ENCODE peak calls at places on chromosomes 16 and 17, in nine cellular contexts. F, J, R, N, X, D, O, K and A are unnamed samples. For H3K27me3, the result is how much of the 10 kb centered on the place peaks cover.

GRCh38 chr16:12323007-12323699 is 346.6 kb downstream of the SNX29 start:
- DNase-seq in O (no peak), N (no peak), R (no peak), K (no peak), X (no peak), J (no peak), D (no peak), F (no peak), A (no peak)

GRCh38 chr17:76353599-76354316 is at the start of gene PRPSAP1:
- DNase-seq in O (peak), J (peak), R (peak), F (peak), K (peak), D (peak), N (peak), X (peak), A (peak)

GRCh38 chr17:47246120-47246519 is 7.5 kb upstream of the ITGB3 start:
- DNase-seq in X (no peak), D (no peak), N (no peak), O (no peak), J (no peak), F (no peak), K (no peak), R (no peak), A (no peak)

GRCh38 chr17:40951011-40951622 is 13.7 kb upstream of the KRT23 start:
- DNase-seq in X (no peak), N (no peak), K (no peak), J (no peak), R (no peak), D (no peak), F (no peak), O (no peak), A (no peak)

GRCh38 chr17:74742153-74742515 is 5.1 kb downstream of the RAB37 start:
- DNase-seq in N (peak), X (no peak), O (no peak), D (no peak), K (peak), F (no peak), R (no peak), J (no peak), A (no peak)

GRCh38 chr17:6303664-6304063 is 131.3 kb downstream of the AIPL1 start:
- DNase-seq in D (no peak), R (no peak), K (peak), J (no peak), F (no peak), X (no peak), O (no peak), N (no peak), A (no peak)

GRCh38 chr16:68764866-68765265 is 27.8 kb downstream of the CDH1 start:
- DNase-seq in J (no peak), O (no peak), R (no peak), X (no peak), N (no peak), F (no peak), K (no peak), D (no peak), A (no peak)

GRCh38 chr17:78375401-78376079 is 2.9 kb upstream of the PGS1 start:
- DNase-seq in X (no peak), J (no peak), F (no peak), K (peak), N (no peak), O (no peak), R (no peak), D (peak), A (peak)

GRCh38 chr16:25177831-25178688 is 38.7 kb upstream of the AQP8 start:
- DNase-seq in J (no peak), O (peak), X (no peak), F (no peak), K (no peak), R (peak), D (peak), N (peak), A (no peak)

GRCh38 chr17:76480676-76481075 is 13.3 kb downstream of the AANAT start:
- DNase-seq in K (no peak), X (no peak), J (no peak), F (no peak), R (no peak), N (no peak), O (peak), D (no peak), A (no peak)

GRCh38 chr17:73420897-73421296 is 109.1 kb upstream of the CDC42EP4 start:
- DNase-seq in R (no peak), K (no peak), F (no peak), O (no peak), X (no peak), D (no peak), N (no peak), J (no peak), A (no peak)

GRCh38 chr16:6008656-6009055 is 911.1 kb upstream of the EEF2KMT start:
- DNase-seq in F (no peak), X (no peak), K (no peak), D (no peak), N (no peak), R (no peak), O (no peak), J (no peak), A (no peak)

GRCh38 chr17:75877752-75878173 is 618 bp downstream of the TRIM47 start:
- DNase-seq in R (peak), D (peak), O (peak), N (peak), J (peak), F (peak), K (peak), X (peak), A (peak)

GRCh38 chr17:81386646-81387234 is 8.5 kb upstream of the BAHCC1 start:
- DNase-seq in D (peak), F (no peak), N (peak), O (peak), R (peak), K (no peak), X (no peak), J (no peak), A (peak)

GRCh38 chr16:3961449-3961849 is 80.9 kb upstream of the CREBBP start:
- DNase-seq in O (no peak), D (no peak), K (no peak), J (no peak), R (peak), N (no peak), X (no peak), F (no peak), A (no peak)

GRCh38 chr16:86457621-86458456 is 52.5 kb upstream of the FOXF1 start:
- DNase-seq in R (no peak), J (no peak), D (no peak), F (no peak), K (no peak), X (no peak), N (peak), O (no peak), A (peak)

GRCh38 chr16:4141604-4142003 is 25.4 kb upstream of the ADCY9 start:
- DNase-seq in O (no peak), K (no peak), R (no peak), F (no peak), D (no peak), J (no peak), N (no peak), X (no peak), A (no peak)

GRCh38 chr17:49434821-49435581 is 20.3 kb upstream of the PHB1 start:
- DNase-seq in D (peak), N (peak), K (peak), J (no peak), O (no peak), R (peak), F (peak), X (peak), A (peak)

GRCh38 chr16:15958703-15959348 is 9.4 kb downstream of the ABCC1 start:
- DNase-seq in F (no peak), X (no peak), K (no peak), J (no peak), D (no peak), O (no peak), N (no peak), R (no peak), A (no peak)

GRCh38 chr17:9090641-9091096 is 69.4 kb downstream of the NTN1 start:
- DNase-seq in O (no peak), R (no peak), K (no peak), N (no peak), X (peak), F (no peak), D (no peak), J (no peak), A (no peak)

GRCh38 chr17:45145035-45145389 is 3.3 kb upstream of the HEXIM1 start:
- DNase-seq in R (no peak), J (no peak), K (no peak), X (no peak), N (no peak), O (no peak), D (no peak), F (no peak), A (no peak)

GRCh38 chr16:78455861-78456260 is 356.4 kb downstream of the WWOX start:
- DNase-seq in D (no peak), K (no peak), R (peak), O (no peak), N (no peak), F (no peak), X (no peak), J (no peak), A (no peak)

GRCh38 chr16:75288596-75289120 is 37.2 kb upstream of the BCAR1 start:
- DNase-seq in D (no peak), O (no peak), J (no peak), N (no peak), K (no peak), X (no peak), F (no peak), R (no peak), A (no peak)

GRCh38 chr17:259341-259976 is 78.0 kb upstream of the DOC2B start:
- DNase-seq in R (no peak), J (no peak), O (peak), X (no peak), D (peak), F (no peak), N (no peak), K (peak), A (peak)

GRCh38 chr16:85480727-85481101 is 132.4 kb upstream of the GSE1 start:
- DNase-seq in D (no peak), R (no peak), J (no peak), O (no peak), N (no peak), X (no peak), K (no peak), F (no peak), A (no peak)

GRCh38 chr17:17684901-17685774 is 3.9 kb downstream of the RAI1 start:
- DNase-seq in O (no peak), F (peak), N (no peak), K (peak), D (peak), R (peak), J (no peak), X (no peak), A (peak)

GRCh38 chr17:44467108-44467507 is 36.1 kb downstream of the GPATCH8 start:
- DNase-seq in O (no peak), D (no peak), K (peak), J (no peak), F (no peak), N (no peak), X (no peak), R (no peak), A (no peak)

GRCh38 chr17:15398736-15399331 is 57.4 kb upstream of the TEKT3 start:
- DNase-seq in K (peak), D (no peak), N (no peak), R (no peak), X (peak), J (no peak), O (no peak), F (no peak), A (peak)

GRCh38 chr17:17752822-17753448 is 71.7 kb downstream of the RAI1 start:
- DNase-seq in X (peak), O (no peak), J (no peak), D (no peak), F (no peak), N (no peak), R (no peak), K (peak), A (no peak)

GRCh38 chr16:10597184-10597583 is 16.8 kb upstream of the EMP2 start:
- DNase-seq in R (no peak), K (no peak), O (no peak), X (no peak), D (no peak), F (no peak), J (no peak), N (no peak), A (no peak)

GRCh38 chr16:48035142-48035541 is 120.7 kb downstream of the ABCC12 start:
- DNase-seq in D (no peak), F (peak), X (no peak), R (no peak), J (no peak), N (no peak), O (no peak), K (no peak), A (no peak)

GRCh38 chr16:20849587-20850390 is 43.5 kb downstream of the REXO5 start:
- DNase-seq in N (peak), R (peak), J (peak), F (peak), O (peak), X (peak), K (peak), D (peak), A (peak)

GRCh38 chr17:58414596-58414997 is 2.7 kb downstream of the RNF43 start:
- DNase-seq in D (no peak), K (no peak), N (no peak), O (no peak), J (no peak), F (no peak), R (peak), X (no peak), A (no peak)
- H3K27me3 ChIP-seq in D (under half), K (under half), N (under half), O (under half), J (under half), F (under half), R (under half), X (under half), A (under half)

GRCh38 chr16:1614226-1615102 is 2.3 kb downstream of the CRAMP1 start:
- DNase-seq in J (no peak), R (peak), K (peak), O (peak), X (no peak), F (peak), D (no peak), N (peak), A (peak)
- TF ChIP-seq POLR2A in J (no peak), R (no peak), K (no peak), O (no peak), X (no peak), F (no peak), D (no peak), N (no peak), A (no peak)

GRCh38 chr17:1612400-1612799 is 16.2 kb downstream of the SLC43A2 start:
- DNase-seq in K (peak), N (no peak), X (no peak), J (no peak), F (no peak), D (no peak), O (no peak), R (no peak), A (no peak)
- H3K27ac ChIP-seq in K (no peak), N (no peak), X (peak), J (peak), F (no peak), D (no peak), O (no peak), R (no peak), A (peak)

DNA sequence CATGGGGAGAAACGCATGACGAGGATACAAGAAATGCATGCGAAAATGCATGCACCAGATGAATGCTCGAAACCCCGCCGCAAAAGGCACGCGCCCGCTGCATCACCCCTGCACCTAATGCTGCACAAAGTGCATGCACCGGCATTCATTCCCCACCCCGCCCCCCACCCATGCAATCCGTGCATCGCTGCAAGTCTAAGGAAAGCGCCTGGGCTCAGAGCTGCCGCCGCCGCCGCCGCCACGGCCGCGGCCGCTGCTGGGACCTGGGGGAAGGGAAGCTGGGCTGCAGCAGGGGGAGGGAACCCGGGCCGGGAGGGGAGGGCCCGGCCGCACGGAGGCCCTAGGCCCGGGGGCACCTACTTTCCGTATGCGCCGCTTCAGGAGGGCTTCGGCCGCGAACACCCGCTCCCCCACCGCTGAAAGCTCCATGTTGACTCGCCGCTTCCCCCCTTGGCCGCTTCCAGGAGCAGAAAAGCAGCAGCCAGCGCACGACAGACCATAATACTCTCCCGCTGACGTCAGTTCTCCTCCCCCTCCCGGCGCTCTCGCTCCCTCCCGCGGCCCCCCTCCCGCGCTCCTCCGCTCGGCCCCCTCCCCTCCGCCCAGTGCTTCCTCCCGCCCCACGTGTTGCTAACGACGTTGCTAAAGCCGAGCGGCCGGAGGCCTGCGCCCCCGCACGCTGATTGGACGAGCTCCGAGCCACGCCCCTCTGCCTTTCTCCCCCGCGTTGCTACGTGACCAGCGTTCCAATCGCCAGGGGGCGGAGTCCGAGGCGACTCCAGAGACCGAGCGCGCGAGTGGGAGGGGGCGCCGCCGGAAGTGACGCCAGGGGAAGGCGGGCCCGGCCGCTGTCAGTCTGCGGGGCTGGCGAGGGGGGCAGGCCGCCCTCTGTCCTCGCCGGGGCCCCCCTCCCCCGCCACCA is at the start of gene CBX8:
- DNase-seq in N (peak), D (peak), R (peak), F (peak), K (peak), X (peak), J (peak), O (peak), A (peak)
- H3K27me3 ChIP-seq in N (half or more), D (half or more), R (under half), F (under half), K (under half), X (half or more), J (under half), O (under half), A (half or more)

DNA sequence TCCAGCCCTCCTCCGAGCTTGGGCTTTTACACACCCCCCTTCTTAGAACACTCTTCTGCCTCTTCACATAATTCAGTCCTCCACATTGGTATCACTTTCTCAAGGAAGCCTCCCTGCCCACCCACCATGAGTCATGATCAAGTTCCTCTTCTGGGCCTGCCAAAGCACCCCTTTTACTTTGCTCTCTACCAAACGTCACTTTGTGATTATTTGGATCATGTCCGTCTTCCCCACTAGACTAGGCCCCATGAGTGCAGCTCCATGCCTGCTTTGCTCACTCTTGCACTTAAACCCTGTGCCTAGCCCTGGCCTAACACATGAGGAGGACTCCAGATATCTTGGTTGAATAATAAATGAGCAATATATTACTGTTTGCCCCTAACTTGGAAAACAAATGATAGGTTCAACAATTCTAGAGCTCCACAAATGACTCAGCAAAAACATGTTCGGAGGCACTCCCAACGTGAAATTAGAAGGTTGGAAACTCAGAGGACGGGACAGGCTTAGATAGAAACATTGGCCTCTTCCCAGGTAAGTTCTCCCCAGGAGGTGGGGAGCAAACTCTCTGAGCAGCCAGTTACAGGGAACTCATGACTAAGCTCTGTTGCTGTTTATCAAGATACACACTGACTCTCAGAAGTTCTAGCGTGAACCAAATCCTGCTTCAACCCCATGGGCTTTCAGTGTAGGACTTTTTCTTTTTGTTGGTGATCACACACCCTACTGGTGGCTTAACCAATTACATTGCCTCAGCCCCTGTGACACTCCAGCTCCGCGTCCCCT is 28.3 kb downstream of the G6PC1 start:
- DNase-seq in J (no peak), K (peak), F (peak), R (peak), N (peak), O (no peak), X (no peak), D (peak), A (no peak)
- TF ChIP-seq POLR2A in J (no peak), K (no peak), F (no peak), R (no peak), N (no peak), O (no peak), X (no peak), D (no peak), A (no peak)

GRCh38 chr17:64441772-64442549 is 7.0 kb upstream of the MILR1 start:
- DNase-seq in O (no peak), N (peak), X (no peak), R (peak), J (no peak), F (no peak), D (no peak), K (peak), A (peak)
- H3K27ac ChIP-seq in O (no peak), N (peak), X (peak), R (no peak), J (peak), F (no peak), D (no peak), K (peak), A (no peak)

DNA sequence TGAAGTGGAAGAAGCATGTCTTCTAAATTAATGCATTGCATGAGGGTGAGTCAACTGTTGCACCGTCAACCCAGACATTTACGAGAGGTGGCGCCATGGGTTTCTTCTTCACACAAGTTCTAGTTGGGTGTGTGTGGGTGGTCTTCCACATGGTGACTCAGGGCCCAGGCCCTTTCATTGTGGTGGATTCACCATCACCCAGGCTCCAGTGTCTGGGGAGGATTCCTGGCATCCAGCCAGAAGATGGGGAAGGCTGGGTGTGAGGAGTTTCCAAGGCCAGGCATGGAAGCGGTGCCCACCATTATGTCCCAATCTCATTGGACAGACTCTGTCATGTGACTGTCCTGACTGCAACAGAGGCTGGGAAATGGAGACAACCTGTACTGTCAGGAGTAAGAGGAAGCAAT is 21.4 kb upstream of the JPH3 start:
- DNase-seq in F (no peak), X (no peak), D (no peak), N (no peak), J (no peak), O (no peak), K (no peak), R (no peak), A (no peak)
- H3K27me3 ChIP-seq in F (under half), X (under half), D (under half), N (under half), J (under half), O (under half), K (under half), R (under half), A (under half)